ENCODE peak calls at places on chromosomes 6 and 20, in ten cellular contexts. D is AG04449, K is osteocyte, V is astrocyte of the cerebellum, X is heart right ventricle, P is endodermal cell, S is lower lobe of right lung, T is choroid plexus epithelial cell, G is neural progenitor cell, R is A549. H is an unnamed sample.

GRCh38 chr6:106411643-106412200 is 51.2 kb downstream of the CRYBG1 start:
- DNase-seq in D (no peak), K (no peak), V (no peak), X (no peak), P (peak; percentile 61), S (no peak), T (no peak), G (peak; percentile 10), R (no peak), H (no peak)

GRCh38 chr20:6127825-6128224 is 5.0 kb upstream of the FERMT1 start:
- DNase-seq in D (no peak), K (no peak), V (no peak), X (no peak), P (no peak), S (no peak), T (no peak), G (no peak), R (no peak), H (no peak)

GRCh38 chr6:45509426-45509825 is 131.7 kb upstream of the SUPT3H start:
- DNase-seq in D (no peak), K (no peak), V (no peak), X (no peak), P (no peak), S (no peak), T (no peak), G (no peak), R (no peak), H (no peak)

GRCh38 chr6:122365775-122366403 is 33.6 kb upstream of the HSF2 start:
- DNase-seq in D (no peak), K (no peak), V (no peak), X (no peak), P (no peak), S (no peak), T (no peak), G (no peak), R (no peak), H (no peak)

GRCh38 chr6:21732731-21733130 is 139.2 kb downstream of the SOX4 start:
- DNase-seq in D (no peak), K (no peak), V (no peak), X (no peak), P (no peak), S (no peak), T (no peak), G (peak; percentile 55), R (no peak), H (no peak)

GRCh38 chr6:111367393-111368088 is 115.5 kb downstream of the REV3L start:
- DNase-seq in D (no peak), K (no peak), V (no peak), X (no peak), P (no peak), S (no peak), T (no peak), G (no peak), R (no peak), H (no peak)

GRCh38 chr6:127243501-127243900 is 23.2 kb upstream of the RNF146 start:
- DNase-seq in D (no peak), K (no peak), V (no peak), X (no peak), P (no peak), S (no peak), T (peak; percentile 21), G (no peak), R (no peak), H (no peak)

GRCh38 chr20:49230575-49231211 is 11.5 kb downstream of the DDX27 start:
- DNase-seq in D (no peak), K (no peak), V (no peak), X (no peak), P (no peak), S (peak; percentile 66), T (peak; percentile 43), G (no peak), R (no peak), H (no peak)

GRCh38 chr6:169858293-169858934 is 107.0 kb downstream of the ERMARD start:
- DNase-seq in D (no peak), K (peak; percentile 80), V (no peak), X (no peak), P (no peak), S (no peak), T (no peak), G (no peak), R (no peak), H (no peak)

GRCh38 chr20:34891166-34892062 is 15.0 kb downstream of the ACSS2 start:
- DNase-seq in D (peak; percentile 14), K (no peak), V (no peak), X (no peak), P (no peak), S (no peak), T (peak; percentile 74), G (no peak), R (no peak), H (no peak)

GRCh38 chr20:58609026-58609425 is 42.1 kb upstream of the STX16 start:
- DNase-seq in D (no peak), K (no peak), V (no peak), X (no peak), P (no peak), S (no peak), T (no peak), G (no peak), R (no peak), H (no peak)

GRCh38 chr6:169800668-169801395 is 49.4 kb downstream of the ERMARD start:
- DNase-seq in D (no peak), K (peak; percentile 80), V (no peak), X (no peak), P (peak; percentile 76), S (no peak), T (peak; percentile 71), G (no peak), R (peak; percentile 52), H (no peak)

DNA sequence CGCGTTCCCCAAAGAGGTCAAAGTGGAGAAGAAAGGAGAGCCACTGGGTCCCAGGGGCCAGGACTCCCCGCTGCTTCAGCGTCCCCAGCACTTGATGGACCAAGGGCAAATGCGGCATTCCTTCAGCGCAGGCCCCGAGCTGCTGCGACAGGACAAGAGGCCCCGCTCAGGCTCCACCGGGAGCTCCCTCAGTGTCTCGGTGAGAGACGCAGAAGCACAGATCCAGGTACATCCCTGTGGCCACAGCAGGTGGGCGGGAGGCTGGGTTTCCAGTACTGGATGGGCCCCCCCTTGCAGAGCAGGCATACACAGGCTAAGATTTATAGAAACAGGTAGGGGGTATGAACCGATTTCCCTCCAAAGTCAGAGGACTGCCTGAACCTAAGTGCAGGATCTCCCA is 42.7 kb upstream of the SMIM28 start:
- DNase-seq in D (no peak), K (no peak), V (no peak), X (no peak), P (no peak), S (no peak), T (no peak), G (no peak), R (no peak), H (no peak)
- TF ChIP-seq CTCF in D (no peak), K (no peak), V (no peak), X (no peak), P (no peak), S (no peak), T (no peak), G (no peak), R (no peak), H (no peak)

DNA sequence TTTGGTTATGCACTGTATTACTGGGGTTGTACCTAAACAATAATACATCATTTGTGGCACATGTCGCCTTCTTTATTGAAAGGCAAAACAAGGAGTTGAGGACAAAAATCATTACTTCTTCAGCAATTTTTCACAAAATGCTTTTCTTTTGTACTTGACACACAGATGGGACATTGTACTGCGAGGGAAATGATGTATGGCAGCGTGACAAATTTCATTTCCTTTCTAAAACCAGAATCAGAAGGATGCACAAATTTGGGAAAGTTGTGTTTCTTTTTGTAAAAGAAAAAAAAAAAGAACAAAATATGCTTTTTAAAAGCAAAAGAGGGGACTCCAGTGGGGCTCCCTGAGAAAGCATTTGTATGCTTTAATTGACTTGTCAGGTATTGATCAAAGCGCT is 394.0 kb upstream of the SLC35B3 start:
- DNase-seq in D (no peak), K (no peak), V (no peak), X (no peak), P (no peak), S (no peak), T (no peak), G (no peak), R (no peak), H (no peak)
- TF ChIP-seq CTCF in D (no peak), K (no peak), V (no peak), X (no peak), P (no peak), S (no peak), T (no peak), G (no peak), R (no peak), H (no peak)

GRCh38 chr20:64238851-64239387 is 16.6 kb upstream of the PCMTD2 start:
- DNase-seq in D (no peak), K (no peak), V (no peak), X (no peak), P (no peak), S (peak; percentile 19), T (no peak), G (no peak), R (no peak), H (peak; percentile 89)
- TF ChIP-seq CTCF in D (no peak), K (no peak), V (no peak), X (no peak), P (peak; percentile 40), S (no peak), T (no peak), G (no peak), R (no peak), H (no peak)

GRCh38 chr6:152993847-152994246 is 8.7 kb downstream of the MTRF1L start:
- DNase-seq in D (no peak), K (no peak), V (no peak), X (no peak), P (no peak), S (no peak), T (no peak), G (no peak), R (no peak), H (no peak)

GRCh38 chr6:152993431-152993830 is 9.1 kb downstream of the MTRF1L start:
- DNase-seq in D (no peak), K (no peak), V (no peak), X (no peak), P (no peak), S (no peak), T (peak; percentile 36), G (no peak), R (peak; percentile 19), H (no peak)
- TF ChIP-seq CTCF in D (peak; percentile 2), K (peak; percentile 13), V (peak; percentile 18), X (no peak), P (peak; percentile 60), S (no peak), T (peak; percentile 47), G (peak; percentile 42), R (no peak), H (no peak)

DNA sequence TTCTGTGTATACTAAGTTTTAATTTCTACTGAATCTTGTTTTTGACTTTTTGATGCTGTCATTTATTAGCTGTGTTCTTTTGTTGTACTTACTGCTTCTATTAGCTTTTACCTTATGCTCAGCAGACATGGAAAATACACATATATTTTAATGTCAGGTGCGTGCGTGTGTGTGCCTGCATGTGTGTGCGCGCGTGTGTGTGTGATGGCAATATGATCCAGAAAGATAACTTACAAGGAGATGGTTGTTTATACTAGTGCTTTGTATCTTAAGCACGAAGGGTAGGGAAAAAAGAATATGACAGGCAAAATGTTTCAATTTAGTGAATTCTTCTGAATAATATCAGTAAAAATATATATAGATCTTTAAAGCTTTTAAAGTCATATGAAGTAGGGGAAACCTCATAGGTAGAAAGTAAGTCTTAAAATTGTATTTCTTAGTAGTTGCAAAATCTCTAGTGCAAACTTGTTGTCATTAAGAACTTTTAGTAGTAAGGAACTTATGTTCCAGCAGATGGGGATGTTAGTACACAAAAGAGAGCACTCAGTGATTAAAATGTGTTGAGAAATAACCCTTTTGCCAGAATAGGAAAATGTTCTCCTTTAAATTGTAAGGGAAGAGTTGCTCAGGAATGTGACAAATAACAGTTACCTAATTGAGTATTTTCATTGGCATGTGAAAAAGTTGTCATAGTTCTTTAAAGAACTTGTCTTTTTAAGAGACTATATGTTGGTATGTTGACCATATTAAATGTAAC is 13.2 kb downstream of the QKI start:
- DNase-seq in D (peak; percentile 62), K (no peak), V (peak; percentile 75), X (no peak), P (no peak), S (no peak), T (peak; percentile 92), G (peak; percentile 57), R (no peak), H (no peak)
- TF ChIP-seq CTCF in D (peak; percentile 5), K (peak; percentile 51), V (no peak), X (peak; percentile 65), P (peak; percentile 72), S (peak; percentile 51), T (peak; percentile 50), G (peak; percentile 56), R (peak; percentile 58), H (peak; percentile 9)

H was measured in GM13976.